ENCODE peak calls at places on chromosomes 7 and 10, in nine cellular contexts. Q, U, X, R, I, V, D, M and F are unnamed samples.

GRCh38 chr10:129404091-129404490 is 63.0 kb upstream of the MGMT start:
- DNase-seq in Q (no peak), D (no peak), I (no peak), V (no peak), X (peak; percentile 6), U (no peak), R (no peak), M (no peak), F (no peak)

GRCh38 chr7:98354511-98355249 is 46.2 kb downstream of the BAIAP2L1 start:
- DNase-seq in D (peak; percentile 80), V (peak; percentile 46), R (peak; percentile 46), I (no peak), X (peak; percentile 85), U (no peak), Q (no peak), M (peak; percentile 52), F (no peak)

GRCh38 chr10:507908-508444 is 181.5 kb downstream of the DIP2C start:
- DNase-seq in Q (no peak), D (no peak), X (no peak), I (no peak), V (no peak), U (no peak), M (no peak), R (peak; percentile 50), F (no peak)

GRCh38 chr10:95545981-95546380 is 15.2 kb downstream of the SORBS1 start:
- DNase-seq in R (no peak), D (no peak), M (no peak), I (no peak), U (no peak), V (no peak), X (no peak), Q (no peak), F (no peak)

GRCh38 chr10:132884041-132884440 is 58.3 kb downstream of the CFAP46 start:
- DNase-seq in D (no peak), V (no peak), Q (no peak), R (peak; percentile 63), U (no peak), M (no peak), X (no peak), I (no peak), F (no peak)

GRCh38 chr10:34240031-34240430 is 575.1 kb downstream of the PARD3 start:
- DNase-seq in X (no peak), M (no peak), V (no peak), I (no peak), R (no peak), D (no peak), Q (no peak), U (no peak), F (no peak)

GRCh38 chr10:98361131-98361633 is 53.8 kb downstream of the PYROXD2 start:
- DNase-seq in I (no peak), X (peak; percentile 58), M (peak; percentile 94), R (peak; percentile 92), V (peak; percentile 90), Q (peak; percentile 61), U (peak; percentile 56), D (peak; percentile 92), F (no peak)

GRCh38 chr7:74708569-74709275 is 51.2 kb downstream of the GTF2I start:
- DNase-seq in X (no peak), R (no peak), D (no peak), Q (no peak), M (no peak), V (no peak), U (no peak), I (no peak), F (no peak)

GRCh38 chr7:77626515-77627306 is 69.5 kb upstream of the RSBN1L start:
- DNase-seq in R (no peak), U (no peak), V (no peak), I (no peak), D (no peak), M (no peak), Q (no peak), X (no peak), F (no peak)

GRCh38 chr7:110754649-110755048 is 336.3 kb upstream of the LRRN3 start:
- DNase-seq in I (no peak), U (no peak), R (no peak), D (no peak), M (no peak), Q (no peak), V (no peak), X (no peak), F (no peak)

GRCh38 chr7:155324012-155324917 is 26.6 kb downstream of the INSIG1 start:
- DNase-seq in U (no peak), M (no peak), D (no peak), V (no peak), R (no peak), Q (no peak), I (no peak), X (no peak), F (no peak)

GRCh38 chr10:50326757-50327701 is 75.7 kb upstream of the ASAH2 start:
- DNase-seq in Q (no peak), I (no peak), M (peak; percentile 40), V (no peak), X (no peak), U (no peak), D (no peak), R (no peak), F (no peak)

GRCh38 chr7:42224391-42225003 is 12.5 kb downstream of the GLI3 start:
- DNase-seq in D (peak; percentile 68), U (peak; percentile 52), Q (no peak), X (no peak), R (no peak), I (no peak), M (no peak), V (no peak), F (no peak)

GRCh38 chr10:98425511-98426352 is 10.8 kb upstream of the PYROXD2 start:
- DNase-seq in U (peak; percentile 72), D (peak; percentile 91), I (peak; percentile 17), V (no peak), R (no peak), X (peak; percentile 53), Q (no peak), M (no peak), F (no peak)

GRCh38 chr10:49093922-49094321 is 21.4 kb downstream of the VSTM4 start:
- DNase-seq in R (no peak), X (no peak), M (no peak), U (no peak), Q (no peak), V (no peak), I (no peak), D (no peak), F (no peak)

GRCh38 chr7:80186721-80187120 is 52.1 kb downstream of the GNAI1 start:
- DNase-seq in X (no peak), Q (no peak), V (no peak), U (no peak), M (no peak), D (no peak), R (no peak), I (no peak), F (no peak)

GRCh38 chr10:65341323-65341922 is 1584.4 kb upstream of the LRRTM3 start:
- DNase-seq in U (no peak), M (no peak), X (no peak), I (no peak), Q (no peak), D (no peak), V (no peak), R (no peak), F (no peak)

GRCh38 chr10:121112618-121113384 is 261.6 kb downstream of the WDR11 start:
- DNase-seq in I (no peak), V (no peak), D (peak; percentile 81), R (no peak), X (no peak), Q (peak; percentile 25), U (peak; percentile 61), M (no peak), F (no peak)

GRCh38 chr7:68187549-68187948 is 1190.9 kb downstream of the TYW1 start:
- DNase-seq in M (no peak), Q (no peak), U (no peak), R (no peak), V (no peak), X (no peak), I (no peak), D (no peak), F (no peak)

GRCh38 chr7:68185641-68186040 is 1189.0 kb downstream of the TYW1 start:
- DNase-seq in X (no peak), Q (no peak), M (no peak), I (no peak), D (no peak), U (no peak), V (no peak), R (no peak), F (no peak)

DNA sequence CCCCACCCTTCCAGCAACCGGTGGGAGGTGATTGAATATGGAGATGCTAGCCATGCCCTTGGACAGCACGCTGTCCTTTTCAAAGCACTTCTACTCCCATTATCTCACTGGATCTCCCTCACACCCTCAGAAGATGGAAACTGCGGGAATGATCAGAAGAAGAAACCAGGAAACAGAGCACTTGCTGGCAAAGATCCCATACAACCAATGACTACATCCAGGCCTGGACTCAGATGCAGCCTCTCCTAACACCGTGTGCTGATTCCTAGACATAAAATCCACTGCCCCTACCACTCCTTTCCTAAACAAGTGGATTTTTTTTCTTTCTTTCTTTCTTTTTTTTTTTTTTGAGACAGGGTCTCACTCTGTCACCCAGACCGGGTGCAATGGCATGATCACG is 1189.4 kb downstream of the TYW1 start:
- DNase-seq in R (no peak), U (no peak), D (no peak), I (no peak), Q (no peak), M (no peak), X (no peak), V (no peak), F (no peak)
- H3K9me3 ChIP-seq in R (no peaks in the 10 kb centered on the region), U (no peaks in the 10 kb centered on the region), D (no peaks in the 10 kb centered on the region), I (no peaks in the 10 kb centered on the region), Q (no peaks in the 10 kb centered on the region), M (no peaks in the 10 kb centered on the region), X (no peaks in the 10 kb centered on the region), V (no peaks in the 10 kb centered on the region), F (no peaks in the 10 kb centered on the region)

GRCh38 chr7:64640504-64640903 is 25.4 kb upstream of the ZNF107 start:
- DNase-seq in U (no peak), D (no peak), R (no peak), X (no peak), I (no peak), Q (no peak), V (no peak), M (no peak), F (no peak)
- H3K9me3 ChIP-seq in U (peaks cover 13% of the 10 kb centered on the region), D (peaks cover 39% of the 10 kb centered on the region), R (no peaks in the 10 kb centered on the region), X (no peaks in the 10 kb centered on the region), I (no peaks in the 10 kb centered on the region), Q (no peaks in the 10 kb centered on the region), V (no peaks in the 10 kb centered on the region), M (no peaks in the 10 kb centered on the region), F (no peaks in the 10 kb centered on the region)

DNA sequence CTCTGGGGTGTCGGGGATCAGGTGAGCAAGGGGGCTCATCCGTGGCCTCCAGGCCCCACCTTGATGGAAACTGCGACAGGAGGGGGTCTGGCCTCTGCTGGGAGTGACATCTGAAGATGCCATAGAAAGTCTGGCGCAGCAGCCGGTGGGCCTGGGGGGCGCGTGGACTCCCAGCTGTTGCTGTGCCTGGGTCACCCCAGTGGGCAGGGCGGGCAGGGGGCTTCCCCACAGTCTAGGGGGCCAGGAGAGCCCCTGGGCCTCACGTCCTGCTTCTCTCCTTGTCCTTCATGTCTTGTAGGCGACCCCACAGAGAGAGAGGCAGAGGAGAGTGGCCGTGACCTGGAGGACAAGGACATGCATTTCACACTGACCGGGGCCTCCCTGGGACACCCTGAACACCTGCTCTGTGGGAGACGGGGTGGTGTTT is 450.5 kb downstream of the DNAJB6 start:
- DNase-seq in I (no peak), Q (no peak), M (no peak), X (no peak), D (no peak), R (peak; percentile 51), V (no peak), U (no peak), F (no peak)
- H3K9me3 ChIP-seq in I (no peaks in the 10 kb centered on the region), Q (no peaks in the 10 kb centered on the region), M (no peaks in the 10 kb centered on the region), X (no peaks in the 10 kb centered on the region), D (peaks cover 39% of the 10 kb centered on the region), R (no peaks in the 10 kb centered on the region), V (peaks cover 4% of the 10 kb centered on the region), U (no peaks in the 10 kb centered on the region), F (no peaks in the 10 kb centered on the region)

GRCh38 chr10:131840788-131841118 is 60.1 kb upstream of the PPP2R2D start:
- DNase-seq in R (no peak), D (no peak), Q (no peak), I (no peak), V (no peak), M (no peak), X (no peak), U (no peak), F (no peak)
- H3K9me3 ChIP-seq in R (no peaks in the 10 kb centered on the region), D (no peaks in the 10 kb centered on the region), Q (no peaks in the 10 kb centered on the region), I (no peaks in the 10 kb centered on the region), V (no peaks in the 10 kb centered on the region), M (no peaks in the 10 kb centered on the region), X (no peaks in the 10 kb centered on the region), U (no peaks in the 10 kb centered on the region), F (no peaks in the 10 kb centered on the region)